ENCODE peak calls at places on chromosome 9, in five cellular contexts. O is DMS53; B is activated CD8-positive, alpha-beta memory T cell treated with anti-CD3 and anti-CD28 coated beads, Interleukin-2, amount 50 U/mL, for 48 hours; L is stimulated activated CD4-positive, alpha-beta T cell treated with anti-CD3 and anti-CD28 coated beads, TNF-alpha, amount 100 ng/mL, for 4 hours; J is CD4-positive, alpha-beta T cell. T is an unnamed sample.

GRCh38 chr9:93679536-93680444 is 103.4 kb downstream of the PHF2 start:
- DNase-seq in O (no peak), B (peak; percentile 40), L (no peak), J (no peak), T (peak; percentile 56)

GRCh38 chr9:135622415-135623020 is 16.8 kb downstream of the GLT6D1 start:
- DNase-seq in O (no peak), B (no peak), L (no peak), J (no peak), T (no peak)

GRCh38 chr9:109652971-109653370 is 127.0 kb upstream of the PALM2AKAP2 start:
- DNase-seq in O (peak; percentile 54), B (no peak), L (no peak), J (no peak), T (no peak)

GRCh38 chr9:17462869-17463464 is 115.9 kb upstream of the SH3GL2 start:
- DNase-seq in O (peak; percentile 73), B (no peak), L (no peak), J (no peak), T (no peak)

GRCh38 chr9:13181652-13182051 is 97.8 kb downstream of the MPDZ start:
- DNase-seq in O (no peak), B (no peak), L (no peak), J (no peak), T (no peak)

GRCh38 chr9:34431661-34432060 is 26.7 kb downstream of the FAM219A start:
- DNase-seq in O (no peak), B (no peak), L (no peak), J (no peak), T (no peak)

GRCh38 chr9:128203024-128203841 is at the start of gene DNM1:
- DNase-seq in O (peak; percentile 87), B (peak; percentile 89), L (peak; percentile 54), J (peak; percentile 78), T (peak; percentile 81)

GRCh38 chr9:83231039-83231438 is 168.1 kb upstream of the RASEF start:
- DNase-seq in O (peak; percentile 13), B (no peak), L (no peak), J (no peak), T (no peak)

GRCh38 chr9:2943016-2943415 is 99.1 kb upstream of the PUM3 start:
- DNase-seq in O (no peak), B (no peak), L (no peak), J (no peak), T (no peak)

GRCh38 chr9:33309903-33310302 is 19.6 kb downstream of the NFX1 start:
- DNase-seq in O (no peak), B (no peak), L (no peak), J (no peak), T (no peak)

GRCh38 chr9:16278420-16278999 is 592.0 kb downstream of the BNC2 start:
- DNase-seq in O (no peak), B (no peak), L (no peak), J (no peak), T (no peak)

GRCh38 chr9:79764377-79764776 is 192.6 kb downstream of the TLE4 start:
- DNase-seq in O (no peak), B (no peak), L (no peak), J (no peak), T (no peak)

GRCh38 chr9:135215571-135216161 is 128.2 kb downstream of the OLFM1 start:
- DNase-seq in O (no peak), B (no peak), L (no peak), J (no peak), T (no peak)

GRCh38 chr9:76985581-76985980 is 33.9 kb upstream of the FOXB2 start:
- DNase-seq in O (no peak), B (no peak), L (no peak), J (no peak), T (no peak)

GRCh38 chr9:86741311-86742215 is 205.7 kb downstream of the GAS1 start:
- DNase-seq in O (no peak), B (no peak), L (no peak), J (no peak), T (no peak)

GRCh38 chr9:96619109-96619435 is 571 bp downstream of the CDC14B start:
- DNase-seq in O (no peak), B (no peak), L (no peak), J (no peak), T (no peak)

GRCh38 chr9:22002038-22002437 is 7.1 kb downstream of the CDKN2B start:
- DNase-seq in O (no peak), B (no peak), L (no peak), J (no peak), T (no peak)

GRCh38 chr9:101365181-101365580 is 19.6 kb downstream of the BAAT start:
- DNase-seq in O (peak; percentile 31), B (no peak), L (no peak), J (no peak), T (no peak)

GRCh38 chr9:84079994-84080393 is 99.4 kb downstream of the RMI1 start:
- DNase-seq in O (no peak), B (no peak), L (no peak), J (no peak), T (no peak)

GRCh38 chr9:35603506-35603985 is 1.5 kb upstream of the TESK1 start:
- DNase-seq in O (peak; percentile 65), B (no peak), L (no peak), J (peak; percentile 15), T (no peak)

GRCh38 chr9:110115341-110115820 is 92.6 kb downstream of the C9orf152 start:
- DNase-seq in O (no peak), B (no peak), L (no peak), J (no peak), T (no peak)

GRCh38 chr9:125428515-125429467 is 167.2 kb downstream of the GAPVD1 start:
- DNase-seq in O (no peak), B (no peak), L (no peak), J (no peak), T (no peak)

GRCh38 chr9:130042406-130042930 is 521 bp downstream of the FNBP1 start:
- DNase-seq in O (peak; percentile 51), B (no peak), L (peak; percentile 33), J (peak; percentile 32), T (peak; percentile 70)

GRCh38 chr9:70165006-70165602 is 93.7 kb upstream of the SMC5 start:
- DNase-seq in O (no peak), B (no peak), L (no peak), J (no peak), T (no peak)

GRCh38 chr9:118418887-118419620 is 714.9 kb downstream of the TLR4 start:
- DNase-seq in O (peak; percentile 90), B (no peak), L (no peak), J (no peak), T (no peak)

GRCh38 chr9:125761685-125762084 is 14.5 kb downstream of the PBX3 start:
- DNase-seq in O (no peak), B (no peak), L (no peak), J (no peak), T (no peak)

T was measured in type B pancreatic cell.